ENCODE peak calls at places on chromosomes 11 and 22, in nine cellular contexts. A, M, U, Z, P, R, T, Q and O are unnamed samples.

GRCh38 chr11:108973402-108974119 is 308.7 kb downstream of the DDX10 start:
- DNase-seq in U (no peak), R (no peak), A (no peak), Q (no peak), M (no peak), P (peak), T (no peak), Z (no peak), O (peak)

GRCh38 chr11:119615003-119615878 is 113.8 kb downstream of the NECTIN1 start:
- DNase-seq in A (no peak), P (peak), Q (no peak), R (no peak), U (no peak), M (peak), Z (no peak), T (no peak), O (peak)

GRCh38 chr11:331332-332060 is 10.8 kb upstream of the IFITM3 start:
- DNase-seq in P (no peak), T (no peak), Z (no peak), A (no peak), U (no peak), Q (no peak), M (no peak), R (no peak), O (no peak)

GRCh38 chr11:64672875-64673274 is 50.1 kb downstream of the NRXN2 start:
- DNase-seq in Q (no peak), Z (no peak), A (no peak), R (no peak), M (no peak), P (no peak), T (no peak), U (no peak), O (no peak)

GRCh38 chr11:117837070-117837776 is 12.7 kb upstream of the FXYD2 start:
- DNase-seq in Q (peak), T (no peak), R (no peak), A (no peak), U (no peak), P (no peak), M (no peak), Z (no peak), O (no peak)

GRCh38 chr22:46971141-46971775 is 208.8 kb downstream of the TBC1D22A start:
- DNase-seq in R (no peak), U (no peak), A (no peak), Z (no peak), M (no peak), T (no peak), P (no peak), Q (no peak), O (peak)

GRCh38 chr11:69218946-69219720 is 63.4 kb downstream of the SMIM38 start:
- DNase-seq in P (no peak), R (no peak), Q (no peak), Z (no peak), T (no peak), M (no peak), A (no peak), U (no peak), O (no peak)

GRCh38 chr22:25838960-25839741 is 97.2 kb downstream of the MYO18B start:
- DNase-seq in P (no peak), R (no peak), U (no peak), M (no peak), A (no peak), Z (no peak), T (no peak), Q (no peak), O (no peak)

GRCh38 chr11:130212431-130212961 is 52.9 kb downstream of the ST14 start:
- DNase-seq in M (peak), P (no peak), U (no peak), Z (no peak), T (no peak), A (no peak), Q (no peak), R (no peak), O (no peak)

GRCh38 chr11:96228911-96229310 is 114.1 kb downstream of the MAML2 start:
- DNase-seq in P (no peak), A (no peak), Q (no peak), T (no peak), M (no peak), Z (no peak), R (no peak), U (no peak), O (peak)

GRCh38 chr11:10418259-10418949 is 36.7 kb upstream of the AMPD3 start:
- DNase-seq in R (no peak), A (no peak), Q (no peak), P (no peak), T (no peak), Z (no peak), U (no peak), M (no peak), O (peak)

GRCh38 chr11:106694501-106694900 is 323.8 kb downstream of the GUCY1A2 start:
- DNase-seq in Q (no peak), T (no peak), P (no peak), Z (no peak), R (no peak), A (no peak), M (no peak), U (no peak), O (no peak)

GRCh38 chr22:17159504-17159951 is 451 bp upstream of the HDHD5 start:
- DNase-seq in A (no peak), R (no peak), Q (peak), Z (peak), T (no peak), P (peak), U (no peak), M (peak), O (peak)

GRCh38 chr22:30474683-30475424 is 3.0 kb upstream of the SEC14L3 start:
- DNase-seq in Z (no peak), R (no peak), P (no peak), Q (no peak), M (no peak), T (peak), U (peak), A (no peak), O (no peak)

GRCh38 chr11:29351301-29351873 is 665.4 kb downstream of the KCNA4 start:
- DNase-seq in Z (no peak), T (no peak), M (no peak), A (no peak), U (no peak), P (no peak), R (no peak), Q (no peak), O (no peak)

GRCh38 chr11:20131744-20132666 is 28.3 kb downstream of the DBX1 start:
- DNase-seq in Z (no peak), P (peak), U (peak), A (peak), R (no peak), Q (peak), M (peak), T (peak), O (peak)

GRCh38 chr11:9004310-9004945 is 627 bp upstream of the NRIP3 start:
- DNase-seq in M (no peak), Z (no peak), A (no peak), P (no peak), Q (no peak), U (peak), T (peak), R (no peak), O (no peak)